ENCODE peak calls at places on chromosomes 7 and 10, in ten cellular contexts. P is choroid plexus epithelial cell; J is heart left ventricle; M is GM06990; B is LNCaP clone FGC; N is fibroblast of the aortic adventitia; G is AG09309; T is MM.1S; O is CD8-positive, alpha-beta T cell; Z is retinal pigment epithelial cell. R is an unnamed sample.
A peak's percentile ranks its signal among the peaks of the same experiment; 100 is the strongest.

GRCh38 chr10:69638642-69639041 is 8.6 kb downstream of the FAM241B start:
- DNase-seq in J (no peak), N (no peak), Z (no peak), O (no peak), T (no peak), B (no peak), M (no peak), P (no peak), G (no peak), R (no peak)

GRCh38 chr10:35909291-35909690 is 267.2 kb upstream of the FZD8 start:
- DNase-seq in Z (no peak), J (no peak), O (no peak), B (no peak), M (no peak), P (no peak), T (no peak), G (no peak), N (no peak), R (no peak)

GRCh38 chr7:30681262-30682130 is 760 bp downstream of the CRHR2 start:
- DNase-seq in M (no peak), N (no peak), P (no peak), J (no peak), Z (no peak), O (no peak), G (no peak), B (no peak), T (no peak), R (no peak)

GRCh38 chr10:22245567-22245966 is 27.8 kb upstream of the EBLN1 start:
- DNase-seq in T (no peak), M (no peak), B (no peak), N (peak; percentile 84), J (no peak), P (no peak), O (no peak), Z (no peak), G (no peak), R (no peak)

GRCh38 chr7:14207154-14207553 is 217.7 kb upstream of the ETV1 start:
- DNase-seq in G (no peak), B (no peak), T (no peak), M (no peak), P (peak; percentile 27), Z (peak; percentile 49), J (peak; percentile 23), N (peak; percentile 21), O (no peak), R (peak; percentile 54)

GRCh38 chr7:94301024-94301588 is 93.6 kb upstream of the COL1A2 start:
- DNase-seq in T (no peak), J (peak; percentile 71), Z (peak; percentile 88), P (peak; percentile 99), O (no peak), M (no peak), B (no peak), G (peak; percentile 89), N (peak; percentile 97), R (peak; percentile 88)

GRCh38 chr10:90779573-90779972 is 78.3 kb downstream of the HTR7 start:
- DNase-seq in Z (no peak), M (no peak), N (no peak), O (no peak), B (peak; percentile 3), T (no peak), G (no peak), J (no peak), P (peak; percentile 34), R (no peak)

GRCh38 chr7:101428093-101428866 is 65.6 kb downstream of the COL26A1 start:
- DNase-seq in M (no peak), G (no peak), P (no peak), B (no peak), Z (no peak), N (no peak), T (no peak), J (no peak), O (no peak), R (no peak)

GRCh38 chr10:110503528-110504110 is 5.9 kb downstream of the DUSP5 start:
- DNase-seq in P (no peak), Z (no peak), B (peak; percentile 70), J (no peak), T (no peak), O (no peak), N (no peak), M (no peak), G (no peak), R (no peak)

GRCh38 chr10:21020545-21020944 is 123.4 kb upstream of the NEBL start:
- DNase-seq in O (no peak), G (no peak), M (peak; percentile 20), B (no peak), N (no peak), Z (no peak), J (no peak), P (peak; percentile 34), T (peak; percentile 45), R (no peak)

GRCh38 chr7:66682350-66683093 is 53.8 kb downstream of the KCTD7 start:
- DNase-seq in B (no peak), M (no peak), O (no peak), N (peak; percentile 45), P (peak; percentile 22), G (no peak), J (no peak), Z (no peak), T (no peak), R (no peak)

DNA sequence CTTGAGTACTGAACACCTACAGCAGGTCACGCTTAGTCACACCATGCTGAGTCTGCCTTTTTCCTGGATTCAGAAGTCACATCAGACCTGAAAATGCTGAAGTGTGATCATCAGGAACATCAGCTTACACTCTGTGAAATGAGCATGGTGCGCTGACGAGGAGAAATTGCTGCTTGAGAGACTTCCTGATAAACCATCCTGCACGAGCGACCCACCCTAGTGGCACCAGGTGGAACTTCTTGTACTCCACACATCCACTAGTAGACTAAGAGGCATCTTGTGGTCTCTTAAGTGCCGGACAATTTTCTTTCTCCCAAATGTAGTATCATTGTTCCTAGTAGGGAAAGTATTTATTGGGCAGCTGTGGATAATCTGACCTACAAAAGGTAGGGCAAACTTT is 51.8 kb upstream of the MRLN start:
- DNase-seq in Z (no peak), T (peak; percentile 78), N (no peak), B (no peak), G (no peak), P (peak; percentile 62), J (no peak), O (no peak), M (no peak), R (no peak)
- TF ChIP-seq CTCF in Z (peak; percentile 66), T (peak; percentile 65), N (peak; percentile 45), B (peak; percentile 45), G (peak; percentile 52), P (peak; percentile 74), J (peak; percentile 5), O (peak; percentile 24), M (peak; percentile 38), R (peak; percentile 82)

GRCh38 chr7:73429218-73429617 is 4.4 kb upstream of the FZD9 start:
- DNase-seq in B (no peak), J (no peak), P (peak; percentile 29), M (no peak), G (no peak), O (no peak), Z (no peak), N (no peak), T (no peak), R (no peak)

GRCh38 chr7:73428697-73429005 is 4.9 kb upstream of the FZD9 start:
- DNase-seq in N (no peak), M (no peak), J (no peak), P (no peak), G (no peak), Z (no peak), B (no peak), O (no peak), T (no peak), R (no peak)

GRCh38 chr7:73431041-73431835 is 2.3 kb upstream of the FZD9 start:
- DNase-seq in J (no peak), Z (no peak), T (no peak), G (no peak), O (no peak), B (no peak), N (no peak), M (no peak), P (no peak), R (no peak)

GRCh38 chr7:73427902-73428696 is 5.5 kb upstream of the FZD9 start:
- DNase-seq in P (no peak), G (no peak), N (no peak), M (no peak), T (no peak), Z (no peak), J (no peak), O (no peak), B (no peak), R (no peak)

DNA sequence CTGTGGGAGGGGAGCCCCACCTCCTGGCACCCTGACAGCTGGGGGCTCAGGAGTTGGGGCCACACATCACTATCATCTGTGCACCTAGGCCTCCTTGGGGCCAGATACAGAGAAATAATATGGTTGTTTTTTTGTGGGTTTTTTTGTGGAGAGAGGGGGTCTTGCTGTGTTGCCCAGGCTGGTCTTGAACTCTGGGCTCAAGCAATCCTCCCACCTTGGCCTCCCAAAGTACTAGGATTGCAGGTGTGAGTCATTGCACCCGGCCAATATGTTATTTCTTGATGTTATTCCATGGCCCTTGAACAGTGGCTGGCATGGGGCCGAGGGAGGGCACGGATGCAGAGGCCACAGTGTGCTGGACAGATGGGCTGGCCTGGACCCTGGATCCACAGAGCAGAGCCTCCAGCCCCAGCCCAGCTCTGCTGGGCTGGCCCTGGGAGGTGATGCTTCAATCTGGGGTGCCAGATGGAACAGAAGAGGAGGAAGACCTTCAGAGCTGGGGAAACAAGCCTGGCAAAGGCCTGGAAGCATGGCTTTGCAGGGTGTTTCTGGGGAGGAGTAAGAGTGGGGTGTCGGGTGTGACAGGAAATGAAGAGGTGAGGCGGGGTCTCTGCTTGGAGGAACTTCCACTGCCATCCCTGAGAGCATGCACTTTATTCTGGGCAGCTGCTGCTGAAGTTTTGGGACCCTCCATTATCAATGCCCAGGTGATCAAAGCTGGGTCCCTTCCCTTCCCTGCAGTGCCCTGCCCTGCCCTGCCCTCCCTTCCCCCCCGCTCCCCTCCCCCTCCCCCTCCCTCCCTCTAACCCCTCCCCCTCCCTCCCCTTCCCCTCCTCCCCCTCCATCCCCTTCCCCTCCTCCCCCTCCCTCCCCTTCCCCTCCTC is 3.7 kb upstream of the FZD9 start:
- DNase-seq in M (no peak), J (no peak), T (no peak), B (no peak), P (no peak), N (no peak), Z (no peak), G (no peak), O (no peak), R (no peak)
- H3K4me3 ChIP-seq in M (no peak overlapping the region), J (no peak overlapping the region), T (no peak overlapping the region), B (no peak overlapping the region), P (no peak overlapping the region), N (no peak overlapping the region), Z (no peak overlapping the region), G (no peak overlapping the region), O (no peak overlapping the region), R (no peak overlapping the region)

GRCh38 chr7:5472432-5473315 is 49.0 kb upstream of the TNRC18 start:
- DNase-seq in J (no peak), G (no peak), M (no peak), T (no peak), B (no peak), O (no peak), Z (no peak), N (no peak), P (no peak), R (no peak)
- TF ChIP-seq CTCF in J (no peak), G (no peak), M (no peak), T (no peak), B (no peak), O (no peak), Z (no peak), N (no peak), P (no peak), R (no peak)

DNA sequence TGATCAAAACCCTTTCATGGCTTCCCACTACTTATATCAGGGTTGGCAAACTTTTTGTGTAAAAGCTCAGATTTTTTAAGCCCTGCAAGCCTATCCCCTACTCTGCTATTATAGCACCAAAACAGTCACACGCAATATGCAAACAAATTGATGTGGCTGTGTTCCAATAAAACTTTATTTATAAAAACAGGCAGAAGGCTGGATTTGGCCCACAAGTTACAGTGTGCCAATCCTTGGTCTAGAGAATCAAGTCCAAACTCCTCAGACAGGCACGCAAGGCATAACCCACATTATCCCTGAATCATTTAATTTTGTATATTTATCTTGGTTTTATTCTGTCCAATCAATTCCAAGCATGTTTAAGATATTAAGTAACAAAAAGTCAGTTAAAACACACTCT is 71.9 kb downstream of the SGMS1 start:
- DNase-seq in N (no peak), J (no peak), P (no peak), Z (no peak), T (no peak), B (no peak), G (no peak), O (no peak), M (no peak), R (no peak)
- H3K4me3 ChIP-seq in N (no peak overlapping the region), J (no peak overlapping the region), P (no peak overlapping the region), Z (no peak overlapping the region), T (no peak overlapping the region), B (no peak overlapping the region), G (no peak overlapping the region), O (no peak overlapping the region), M (no peak overlapping the region), R (no peak overlapping the region)

R was measured in epithelial cell of proximal tubule.